ENCODE peak calls at places on chromosomes 6 and 20, in seven cellular contexts. Q, V, P, B, L, F and S are unnamed samples.
A peak's percentile ranks its signal among the peaks of the same experiment; 100 is the strongest.

GRCh38 chr20:43379239-43379917 is 78.3 kb upstream of the SRSF6 start:
- DNase-seq in V (no peak), F (no peak), Q (no peak), P (no peak), B (no peak), L (no peak), S (no peak)

GRCh38 chr6:37324131-37325033 is 29.4 kb upstream of the RNF8 start:
- DNase-seq in V (no peak), Q (no peak), F (no peak), L (no peak), B (no peak), P (no peak), S (no peak)

GRCh38 chr6:104527761-104528415 is 331.8 kb downstream of the HACE1 start:
- DNase-seq in Q (peak; percentile 10), P (no peak), B (no peak), L (no peak), F (peak; percentile 42), V (no peak), S (peak; percentile 37)

GRCh38 chr6:113684382-113684901 is 172.7 kb upstream of the MARCKS start:
- DNase-seq in P (no peak), L (no peak), F (no peak), V (no peak), B (no peak), Q (no peak), S (peak; percentile 3)

GRCh38 chr6:26347699-26348098 is 17.3 kb upstream of the BTN3A2 start:
- DNase-seq in Q (no peak), F (no peak), L (no peak), V (no peak), B (no peak), P (no peak), S (no peak)

GRCh38 chr6:130997061-130997753 is 65.8 kb downstream of the EPB41L2 start:
- DNase-seq in L (no peak), V (no peak), Q (no peak), P (no peak), B (no peak), F (no peak), S (no peak)

GRCh38 chr6:43939281-43940070 is 169.5 kb downstream of the VEGFA start:
- DNase-seq in Q (no peak), V (peak; percentile 11), L (no peak), B (no peak), F (no peak), P (no peak), S (peak; percentile 16)

GRCh38 chr6:85580104-85580877 is 13.4 kb downstream of the SNX14 start:
- DNase-seq in V (no peak), F (no peak), B (no peak), Q (no peak), P (no peak), L (no peak), S (no peak)

GRCh38 chr6:47277702-47278101 is 32.0 kb downstream of the TNFRSF21 start:
- DNase-seq in Q (no peak), B (no peak), P (no peak), L (no peak), F (no peak), V (no peak), S (no peak)

GRCh38 chr6:90646936-90647335 is 60.1 kb upstream of the MAP3K7 start:
- DNase-seq in P (no peak), F (no peak), B (no peak), Q (no peak), V (no peak), L (no peak), S (no peak)

GRCh38 chr20:62780696-62781095 is 15.6 kb upstream of the MRGBP start:
- DNase-seq in Q (no peak), B (no peak), L (no peak), V (no peak), F (no peak), P (no peak), S (no peak)